ENCODE peak calls at places on chromosomes 5 and 9, in five cellular contexts. F, T, J, D and Y are unnamed samples.

GRCh38 chr5:159768243-159768642 is 148.0 kb upstream of the ADRA1B start:
- DNase-seq in F (no peak), T (no peak), J (no peak), D (no peak), Y (no peak)

GRCh38 chr9:26893030-26893676 is 551 bp upstream of the CAAP1 start:
- DNase-seq in F (no peak), T (no peak), J (no peak), D (no peak), Y (no peak)

GRCh38 chr9:113387560-113388230 is 10.9 kb upstream of the HDHD3 start:
- DNase-seq in F (no peak), T (no peak), J (no peak), D (no peak), Y (no peak)

GRCh38 chr9:122777935-122778671 is 10.6 kb upstream of the OR5C1 start:
- DNase-seq in F (no peak), T (no peak), J (no peak), D (peak), Y (peak)

GRCh38 chr5:31581498-31582099 is 49.5 kb downstream of the C5orf22 start:
- DNase-seq in F (peak), T (no peak), J (no peak), D (peak), Y (peak)

GRCh38 chr9:131330814-131331600 is 41.5 kb downstream of the PLPP7 start:
- DNase-seq in F (no peak), T (peak), J (no peak), D (no peak), Y (no peak)

GRCh38 chr5:113224605-113225065 is 210.2 kb downstream of the TSSK1B start:
- DNase-seq in F (no peak), T (no peak), J (no peak), D (no peak), Y (no peak)

GRCh38 chr5:158154226-158155005 is 295.5 kb upstream of the CLINT1 start:
- DNase-seq in F (no peak), T (no peak), J (no peak), D (peak), Y (peak)

GRCh38 chr9:86239053-86239770 is 20.2 kb downstream of the C9orf153 start:
- DNase-seq in F (no peak), T (no peak), J (no peak), D (no peak), Y (no peak)

GRCh38 chr5:124665035-124665434 is 81.4 kb downstream of the ZNF608 start:
- DNase-seq in F (no peak), T (no peak), J (no peak), D (no peak), Y (no peak)

GRCh38 chr9:95736370-95736769 is 139.1 kb upstream of the ERCC6L2 start:
- DNase-seq in F (no peak), T (no peak), J (no peak), D (no peak), Y (peak)

GRCh38 chr5:316210-317085 is 5.1 kb upstream of the AHRR start:
- DNase-seq in F (no peak), T (no peak), J (no peak), D (no peak), Y (no peak)

GRCh38 chr9:86321373-86321772 is 32.8 kb downstream of the TUT7 start:
- DNase-seq in F (no peak), T (no peak), J (peak), D (peak), Y (no peak)

GRCh38 chr5:73153513-73153912 is 19.5 kb upstream of the TMEM174 start:
- DNase-seq in F (no peak), T (no peak), J (no peak), D (no peak), Y (no peak)

GRCh38 chr9:2243666-2244555 is 228.8 kb downstream of the SMARCA2 start:
- DNase-seq in F (no peak), T (no peak), J (no peak), D (no peak), Y (no peak)

GRCh38 chr9:91555132-91555531 is 131.5 kb upstream of the NFIL3 start:
- DNase-seq in F (no peak), T (no peak), J (no peak), D (no peak), Y (no peak)

GRCh38 chr5:173229966-173230740 is 4.9 kb downstream of the NKX2-5 start:
- DNase-seq in F (no peak), T (peak), J (no peak), D (no peak), Y (no peak)

GRCh38 chr5:16453609-16454008 is 12.0 kb downstream of the ZNF622 start:
- DNase-seq in F (no peak), T (no peak), J (no peak), D (no peak), Y (no peak)

GRCh38 chr5:174374206-174374605 is 328.7 kb downstream of the NSG2 start:
- DNase-seq in F (no peak), T (no peak), J (no peak), D (no peak), Y (no peak)

GRCh38 chr9:97598461-97599288 is 34.5 kb downstream of the TSTD2 start:
- DNase-seq in F (peak), T (peak), J (peak), D (peak), Y (peak)

GRCh38 chr5:179328291-179328690 is 17.0 kb downstream of the ADAMTS2 start:
- DNase-seq in F (no peak), T (peak), J (peak), D (no peak), Y (no peak)

GRCh38 chr5:55456216-55456895 is 78.4 kb downstream of the PLPP1 start:
- DNase-seq in F (no peak), T (no peak), J (no peak), D (peak), Y (peak)

GRCh38 chr9:104233366-104233765 is 139.3 kb downstream of the SMC2 start:
- DNase-seq in F (no peak), T (no peak), J (no peak), D (no peak), Y (no peak)

GRCh38 chr9:132235894-132236661 is 74.2 kb downstream of the NTNG2 start:
- DNase-seq in F (peak), T (peak), J (peak), D (peak), Y (peak)

GRCh38 chr5:116084231-116084630 is 594 bp upstream of the COMMD10 start:
- DNase-seq in F (peak), T (peak), J (no peak), D (peak), Y (peak)

GRCh38 chr9:19229725-19230355 is 653 bp upstream of the DENND4C start:
- DNase-seq in F (peak), T (peak), J (no peak), D (no peak), Y (peak)

GRCh38 chr5:177371705-177372533 is 12.3 kb upstream of the SLC34A1 start:
- DNase-seq in F (no peak), T (peak), J (no peak), D (no peak), Y (no peak)

GRCh38 chr9:21434202-21435014 is 5.8 kb upstream of the IFNA1 start:
- DNase-seq in F (peak), T (no peak), J (no peak), D (peak), Y (peak)

GRCh38 chr5:6713274-6714181 is at the start of gene TENT4A:
- DNase-seq in F (no peak), T (peak), J (peak), D (no peak), Y (peak)

GRCh38 chr9:84373975-84374374 is 33.4 kb upstream of the SLC28A3 start:
- DNase-seq in F (no peak), T (no peak), J (no peak), D (no peak), Y (no peak)

GRCh38 chr5:153903321-153903720 is 135.4 kb downstream of the FAM114A2 start:
- DNase-seq in F (no peak), T (no peak), J (no peak), D (no peak), Y (no peak)

GRCh38 chr5:103254921-103255320 is 3.6 kb upstream of the MACIR start:
- DNase-seq in F (no peak), T (no peak), J (no peak), D (no peak), Y (no peak)

GRCh38 chr5:157516626-157517325 is 56.8 kb downstream of the NIPAL4 start:
- DNase-seq in F (no peak), T (no peak), J (peak), D (peak), Y (peak)

GRCh38 chr9:125663127-125663526 is 43.9 kb downstream of the MAPKAP1 start:
- DNase-seq in F (no peak), T (no peak), J (no peak), D (peak), Y (peak)

DNA sequence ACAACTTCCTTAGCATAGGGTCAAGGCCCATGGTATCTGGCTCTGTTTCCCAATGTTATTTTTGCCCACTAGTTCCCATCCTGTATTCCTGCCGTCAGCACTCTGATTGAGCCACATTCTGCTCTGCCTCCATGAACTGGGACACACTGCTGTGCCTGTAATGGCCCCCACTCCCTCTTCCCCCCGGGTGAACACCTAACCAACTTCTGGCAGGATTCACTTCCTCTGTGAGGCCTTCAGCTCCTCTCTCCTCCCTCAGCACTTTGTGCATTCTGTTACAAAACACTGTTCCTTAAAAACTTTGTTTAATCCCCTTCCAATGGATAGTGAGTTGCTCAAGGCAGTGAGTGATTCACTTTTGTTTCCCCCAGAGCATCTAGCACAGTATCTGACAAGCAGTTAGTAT is 183.7 kb downstream of the EFNA5 start:
- DNase-seq in F (no peak), T (no peak), J (no peak), D (no peak), Y (no peak)
- H3K27ac ChIP-seq in F (no peak), T (peak), J (no peak), D (no peak), Y (peak)

GRCh38 chr5:149448831-149449714 is 70.0 kb upstream of the IL17B start:
- DNase-seq in F (no peak), T (no peak), J (no peak), D (no peak), Y (no peak)

GRCh38 chr5:149447373-149448367 is 68.6 kb upstream of the IL17B start:
- DNase-seq in F (no peak), T (no peak), J (no peak), D (no peak), Y (no peak)

GRCh38 chr5:149452665-149453617 is 73.8 kb upstream of the IL17B start:
- DNase-seq in F (no peak), T (no peak), J (peak), D (peak), Y (peak)

GRCh38 chr5:149452007-149452664 is 73.0 kb upstream of the IL17B start:
- DNase-seq in F (no peak), T (no peak), J (peak), D (no peak), Y (no peak)

GRCh38 chr5:149450199-149450598 is 71.1 kb upstream of the IL17B start:
- DNase-seq in F (no peak), T (no peak), J (peak), D (no peak), Y (no peak)
- H3K27ac ChIP-seq in F (no peak), T (peak), J (peak), D (no peak), Y (peak)

DNA sequence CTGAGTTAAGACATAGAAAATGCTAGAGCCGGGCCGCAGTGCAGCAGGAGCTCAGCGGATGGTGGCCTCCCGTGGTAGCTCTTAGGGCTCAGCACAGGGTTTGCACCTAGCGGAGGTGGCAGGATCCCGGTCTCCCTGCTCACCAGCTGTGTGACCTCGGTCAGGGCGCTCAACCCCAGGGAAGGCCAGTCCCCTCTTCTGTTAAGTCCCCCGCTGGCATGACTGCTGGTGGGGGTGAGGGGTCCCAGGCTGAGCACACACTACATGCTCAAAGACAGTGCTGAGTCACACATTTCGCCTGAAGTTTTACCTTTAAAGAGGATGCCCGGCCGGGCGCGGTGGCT is 39.0 kb downstream of the HRH2 start:
- DNase-seq in F (no peak), T (no peak), J (no peak), D (no peak), Y (no peak)
- H3K27ac ChIP-seq in F (no peak), T (peak), J (no peak), D (no peak), Y (no peak)

GRCh38 chr5:60673329-60673728 is 26.6 kb downstream of the DEPDC1B start:
- DNase-seq in F (no peak), T (no peak), J (no peak), D (no peak), Y (no peak)

GRCh38 chr5:60674670-60675069 is 25.3 kb downstream of the DEPDC1B start:
- DNase-seq in F (no peak), T (no peak), J (no peak), D (no peak), Y (no peak)

GRCh38 chr5:60672693-60673264 is 27.2 kb downstream of the DEPDC1B start:
- DNase-seq in F (no peak), T (no peak), J (no peak), D (no peak), Y (no peak)

GRCh38 chr5:60674251-60674650 is 25.7 kb downstream of the DEPDC1B start:
- DNase-seq in F (no peak), T (no peak), J (no peak), D (no peak), Y (no peak)

DNA sequence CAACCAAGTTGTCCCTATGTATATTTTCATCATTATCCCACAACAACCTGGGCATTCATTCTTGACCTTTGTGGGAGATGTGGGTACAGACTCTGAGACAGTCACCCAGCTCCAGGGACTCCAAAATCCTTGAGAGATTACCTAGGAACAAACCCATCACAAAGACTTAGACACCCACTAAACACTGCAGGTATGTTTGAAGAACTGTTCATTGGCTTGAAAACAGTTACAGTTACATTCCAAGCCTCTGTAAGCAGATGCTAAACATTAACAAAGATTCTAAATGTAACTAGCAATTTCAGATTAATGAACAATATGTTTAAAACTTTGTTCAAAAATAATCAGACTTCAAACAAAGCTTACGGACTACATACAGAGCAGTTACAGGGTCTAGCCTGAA is 24.7 kb downstream of the DEPDC1B start:
- DNase-seq in F (no peak), T (no peak), J (no peak), D (no peak), Y (no peak)
- H3K27ac ChIP-seq in F (no peak), T (no peak), J (no peak), D (no peak), Y (no peak)

GRCh38 chr9:92770005-92770995 is 5.7 kb upstream of the BICD2 start:
- DNase-seq in F (no peak), T (peak), J (peak), D (peak), Y (peak)
- H3K27ac ChIP-seq in F (no peak), T (peak), J (no peak), D (peak), Y (peak)

GRCh38 chr9:136696502-136696901 is 9.2 kb upstream of the AGPAT2 start:
- DNase-seq in F (no peak), T (no peak), J (no peak), D (no peak), Y (no peak)

GRCh38 chr9:136694865-136695247 is 7.6 kb upstream of the AGPAT2 start:
- DNase-seq in F (no peak), T (no peak), J (no peak), D (no peak), Y (no peak)

GRCh38 chr9:136695955-136696354 is 8.7 kb upstream of the AGPAT2 start:
- DNase-seq in F (no peak), T (no peak), J (no peak), D (no peak), Y (no peak)

GRCh38 chr9:136694163-136694864 is 7.1 kb upstream of the AGPAT2 start:
- DNase-seq in F (no peak), T (no peak), J (no peak), D (peak), Y (peak)

GRCh38 chr9:136695435-136695895 is 8.2 kb upstream of the AGPAT2 start:
- DNase-seq in F (no peak), T (no peak), J (no peak), D (peak), Y (no peak)
- H3K27ac ChIP-seq in F (no peak), T (no peak), J (no peak), D (no peak), Y (peak)

DNA sequence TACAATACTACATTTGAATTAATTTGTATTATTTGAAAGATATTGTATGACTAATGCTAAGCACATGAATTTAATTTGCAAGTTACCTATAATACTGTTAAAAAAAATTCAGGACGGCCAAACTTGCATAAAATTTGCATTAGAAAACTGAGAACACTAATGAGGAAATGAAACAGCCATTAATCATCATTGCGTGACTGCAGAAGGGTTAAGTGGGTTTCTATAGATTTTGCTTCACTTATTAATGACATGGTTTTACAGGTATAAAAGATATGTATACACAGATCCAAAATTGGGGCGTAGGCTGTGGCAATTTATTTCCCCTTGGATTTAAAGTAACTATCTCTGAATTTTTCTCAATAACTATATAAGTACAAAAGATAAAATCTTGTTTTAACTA is 882.6 kb downstream of the PTPRD start:
- DNase-seq in F (no peak), T (no peak), J (no peak), D (no peak), Y (no peak)
- H3K27ac ChIP-seq in F (no peak), T (no peak), J (no peak), D (no peak), Y (no peak)